ENCODE peak calls at places on chromosomes 11 and 22, in four cellular contexts. J, F, R and X are unnamed samples.

GRCh38 chr22:27412866-27413445 is 388.6 kb downstream of the MN1 start:
- DNase-seq in J (no peak), F (no peak), R (no peak), X (no peak)

GRCh38 chr22:30277547-30278344 is 11.1 kb upstream of the OSM start:
- DNase-seq in J (peak; percentile 64), F (no peak), R (no peak), X (no peak)

GRCh38 chr22:40853961-40854360 is 2.5 kb downstream of the ST13 start:
- DNase-seq in J (no peak), F (no peak), R (no peak), X (no peak)

GRCh38 chr11:70517203-70517602 is 118.9 kb downstream of the CTTN start:
- DNase-seq in J (no peak), F (no peak), R (no peak), X (no peak)

GRCh38 chr11:34036456-34036855 is 15.1 kb upstream of the CAPRIN1 start:
- DNase-seq in J (no peak), F (no peak), R (no peak), X (no peak)

GRCh38 chr11:105265859-105266258 is 126.3 kb upstream of the CARD18 start:
- DNase-seq in J (no peak), F (no peak), R (no peak), X (no peak)

GRCh38 chr11:6927030-6927617 is 898 bp downstream of the ZNF215 start:
- DNase-seq in J (no peak), F (no peak), R (no peak), X (no peak)

GRCh38 chr11:12139144-12139881 is 28.9 kb downstream of the MICAL2 start:
- DNase-seq in J (no peak), F (no peak), R (no peak), X (no peak)

GRCh38 chr11:122764691-122765090 is 73.6 kb upstream of the CRTAM start:
- DNase-seq in J (no peak), F (no peak), R (no peak), X (no peak)